ENCODE peak calls at places on chromosomes 7 and 10, in eight cellular contexts. A is astrocyte, T is psoas muscle, D is tibial nerve, X is lower lobe of right lung, N is AG04450, U is tibial artery, J is right atrium auricular region. M is an unnamed sample.

GRCh38 chr7:126937196-126937595 is 315.5 kb downstream of the GRM8 start:
- DNase-seq in J (no peak), D (no peak), N (no peak), X (no peak), A (no peak), T (no peak), U (no peak), M (no peak)

GRCh38 chr10:91604936-91605534 is 27.8 kb downstream of the PPP1R3C start:
- DNase-seq in J (no peak), X (no peak), T (no peak), D (no peak), A (peak; percentile 79), U (no peak), N (no peak), M (no peak)

GRCh38 chr10:77114181-77114821 is 523.3 kb downstream of the KCNMA1 start:
- DNase-seq in J (no peak), N (no peak), D (no peak), T (no peak), X (no peak), A (no peak), U (no peak), M (no peak)

GRCh38 chr7:128119036-128119435 is 87.8 kb upstream of the LRRC4 start:
- DNase-seq in T (no peak), J (peak; percentile 48), N (no peak), X (no peak), D (no peak), U (no peak), A (no peak), M (no peak)

GRCh38 chr7:94922457-94922856 is 15.1 kb downstream of the PPP1R9A start:
- DNase-seq in T (no peak), A (no peak), X (no peak), J (no peak), U (no peak), N (no peak), D (no peak), M (no peak)

GRCh38 chr7:74373536-74373935 is 80.2 kb upstream of the GTF2IRD1 start:
- DNase-seq in A (no peak), X (no peak), D (no peak), J (no peak), U (no peak), T (no peak), N (no peak), M (no peak)

GRCh38 chr7:92833766-92834605 is 2.4 kb downstream of the CDK6 start:
- DNase-seq in U (peak; percentile 81), T (peak; percentile 77), X (peak; percentile 82), J (peak; percentile 80), N (no peak), A (peak; percentile 59), D (peak; percentile 72), M (peak; percentile 93)

GRCh38 chr7:120833551-120833950 is 24.4 kb downstream of the TSPAN12 start:
- DNase-seq in T (no peak), D (no peak), J (no peak), U (no peak), X (no peak), A (no peak), N (no peak), M (no peak)

GRCh38 chr10:63522129-63522687 is 1.0 kb downstream of the REEP3 start:
- DNase-seq in A (peak; percentile 33), U (no peak), T (no peak), J (no peak), N (no peak), X (no peak), D (no peak), M (no peak)

GRCh38 chr7:75921479-75921878 is 6.5 kb downstream of the POR start:
- DNase-seq in U (no peak), N (no peak), J (no peak), D (no peak), A (no peak), X (no peak), T (no peak), M (no peak)

GRCh38 chr10:23099816-23100215 is 4.4 kb downstream of the MSRB2 start:
- DNase-seq in T (no peak), N (no peak), U (no peak), J (no peak), X (no peak), D (no peak), A (peak; percentile 2), M (no peak)

GRCh38 chr10:121595806-121596667 is 2.2 kb downstream of the FGFR2 start:
- DNase-seq in T (no peak), U (no peak), X (no peak), D (no peak), A (no peak), N (no peak), J (no peak), M (no peak)

GRCh38 chr7:99997545-99998137 is 17.8 kb upstream of the ZKSCAN1 start:
- DNase-seq in N (no peak), T (peak; percentile 69), X (peak; percentile 68), U (peak; percentile 23), A (no peak), D (no peak), J (no peak), M (peak; percentile 66)

GRCh38 chr7:136555933-136556332 is 312.5 kb upstream of the CHRM2 start:
- DNase-seq in T (no peak), A (peak; percentile 14), U (no peak), D (no peak), N (no peak), X (no peak), J (no peak), M (no peak)

GRCh38 chr10:91389636-91390512 is 20.3 kb upstream of the HECTD2 start:
- DNase-seq in N (no peak), D (peak; percentile 56), U (no peak), A (no peak), J (no peak), T (no peak), X (no peak), M (no peak)

GRCh38 chr7:69684955-69685631 is 86.8 kb downstream of the AUTS2 start:
- DNase-seq in N (no peak), X (no peak), T (no peak), J (no peak), A (no peak), D (peak; percentile 35), U (no peak), M (no peak)

GRCh38 chr10:58735087-58735486 is 222.4 kb downstream of the BICC1 start:
- DNase-seq in T (no peak), J (no peak), U (no peak), D (no peak), A (no peak), X (no peak), N (no peak), M (no peak)

GRCh38 chr10:37821237-37821636 is 36.2 kb downstream of the ZNF248 start:
- DNase-seq in U (no peak), A (no peak), X (no peak), N (no peak), T (no peak), J (no peak), D (no peak), M (no peak)

GRCh38 chr10:37816290-37816689 is 41.1 kb downstream of the ZNF248 start:
- DNase-seq in X (no peak), N (no peak), D (no peak), T (no peak), U (no peak), A (no peak), J (no peak), M (no peak)

GRCh38 chr10:37819797-37820196 is 37.6 kb downstream of the ZNF248 start:
- DNase-seq in T (no peak), U (no peak), A (no peak), X (no peak), J (no peak), D (no peak), N (no peak), M (no peak)
- H3K9me3 ChIP-seq in T (peaks cover 11% of the 10 kb centered on the region), U (peaks cover 80% of the 10 kb centered on the region), A (peaks cover 22% of the 10 kb centered on the region), X (peaks cover 68% of the 10 kb centered on the region), J (peaks cover 8% of the 10 kb centered on the region), D (peaks cover 37% of the 10 kb centered on the region), N (peaks cover 21% of the 10 kb centered on the region), M (peaks cover 26% of the 10 kb centered on the region)

GRCh38 chr7:156121956-156122355 is 309.7 kb upstream of the SHH start:
- DNase-seq in X (no peak), A (no peak), N (no peak), U (no peak), T (no peak), J (no peak), D (no peak), M (no peak)

GRCh38 chr7:156122752-156123354 is 310.6 kb upstream of the SHH start:
- DNase-seq in X (no peak), D (no peak), J (no peak), N (no peak), A (no peak), T (no peak), U (no peak), M (no peak)

GRCh38 chr7:156119771-156120170 is 307.5 kb upstream of the SHH start:
- DNase-seq in A (no peak), J (no peak), U (no peak), D (no peak), X (no peak), N (no peak), T (no peak), M (no peak)

GRCh38 chr7:156120552-156120951 is 308.3 kb upstream of the SHH start:
- DNase-seq in T (no peak), D (no peak), J (no peak), N (no peak), U (no peak), A (no peak), X (no peak), M (no peak)

DNA sequence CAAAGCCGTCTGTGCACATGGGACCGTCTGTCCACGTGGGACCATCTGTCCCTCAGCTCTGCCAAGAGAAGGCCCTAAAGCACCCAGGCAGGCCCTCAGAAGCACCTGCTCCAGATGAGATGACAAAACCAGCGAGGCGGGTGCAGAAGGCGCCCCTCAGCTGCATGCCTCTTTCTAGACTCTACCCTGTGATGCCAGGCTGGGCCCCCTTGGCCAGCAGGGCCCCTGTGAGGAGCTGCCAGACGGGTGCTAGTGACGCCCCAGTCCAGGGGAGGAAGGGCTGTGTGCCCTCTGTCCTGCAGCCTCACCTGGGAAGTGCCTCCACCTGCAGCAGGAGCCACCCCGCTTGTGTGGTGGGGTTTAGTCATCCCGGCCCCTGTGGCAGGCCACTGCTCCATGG is 309.2 kb upstream of the SHH start:
- DNase-seq in T (no peak), X (no peak), N (no peak), U (no peak), D (no peak), A (no peak), J (no peak), M (no peak)
- H3K9me3 ChIP-seq in T (no peaks in the 10 kb centered on the region), X (no peaks in the 10 kb centered on the region), N (peaks cover 74% of the 10 kb centered on the region), U (no peaks in the 10 kb centered on the region), D (no peaks in the 10 kb centered on the region), A (peaks cover 3% of the 10 kb centered on the region), J (no peaks in the 10 kb centered on the region), M (no peaks in the 10 kb centered on the region)

DNA sequence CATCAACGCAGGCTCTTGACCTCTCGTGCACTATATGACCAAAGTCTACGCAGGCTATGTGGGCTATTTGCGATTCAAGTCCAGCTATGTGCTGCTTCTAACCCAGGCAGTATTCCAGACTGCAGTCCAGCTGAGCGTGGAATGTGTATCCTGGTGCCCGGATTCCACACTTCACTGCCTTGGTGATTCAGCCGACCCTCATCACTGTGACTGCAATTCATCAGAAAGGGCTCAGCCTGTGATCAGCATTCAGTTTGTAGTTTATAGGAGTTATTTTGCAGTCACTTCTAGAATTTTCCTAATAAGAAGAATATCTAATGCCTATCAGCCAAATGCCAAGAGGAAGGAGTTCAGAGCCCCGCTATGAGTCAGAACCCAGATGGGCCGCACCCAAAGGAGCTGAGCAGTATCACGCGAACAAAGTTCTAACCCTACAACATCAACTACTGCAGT is 119.8 kb upstream of the LANCL2 start:
- DNase-seq in A (peak; percentile 99), T (no peak), D (no peak), X (no peak), J (peak; percentile 38), N (no peak), U (no peak), M (no peak)
- H3K9me3 ChIP-seq in A (no peaks in the 10 kb centered on the region), T (no peaks in the 10 kb centered on the region), D (no peaks in the 10 kb centered on the region), X (no peaks in the 10 kb centered on the region), J (no peaks in the 10 kb centered on the region), N (no peaks in the 10 kb centered on the region), U (no peaks in the 10 kb centered on the region), M (no peaks in the 10 kb centered on the region)

GRCh38 chr10:130377986-130378545 is 241.9 kb downstream of the GLRX3 start:
- DNase-seq in D (no peak), J (no peak), U (no peak), T (no peak), X (no peak), A (no peak), N (no peak), M (no peak)
- H3K9me3 ChIP-seq in D (no peaks in the 10 kb centered on the region), J (peaks cover 7% of the 10 kb centered on the region), U (peaks cover 5% of the 10 kb centered on the region), T (peaks cover 3% of the 10 kb centered on the region), X (no peaks in the 10 kb centered on the region), A (peaks cover 26% of the 10 kb centered on the region), N (peaks cover 74% of the 10 kb centered on the region), M (peaks cover 2% of the 10 kb centered on the region)